ENCODE peak calls at places on chromosomes 13 and 19, in eight cellular contexts. W is heart left ventricle, I is fibroblast of mammary gland, X is WERI-Rb-1, F is fibroblast of lung, T is cardiac muscle cell, J is transverse colon, N is stomach. K is an unnamed sample.

GRCh38 chr13:99425485-99426341 is 75.6 kb upstream of the TM9SF2 start:
- DNase-seq in J (peak), N (peak), T (no peak), I (no peak), F (no peak), W (no peak), X (no peak), K (no peak)

GRCh38 chr19:16366056-16366432 is 41.4 kb downstream of the KLF2 start:
- DNase-seq in T (no peak), X (no peak), F (no peak), W (peak), N (no peak), J (no peak), I (no peak), K (no peak)

GRCh38 chr19:3479177-3479818 is 1.0 kb downstream of the SMIM24 start:
- DNase-seq in I (peak), W (no peak), N (peak), J (peak), X (peak), T (no peak), F (no peak), K (no peak)

GRCh38 chr19:3649888-3650287 is 23.3 kb upstream of the CACTIN start:
- DNase-seq in X (no peak), W (no peak), T (no peak), F (no peak), N (peak), J (no peak), I (no peak), K (no peak)

GRCh38 chr19:46962030-46962570 is 57.5 kb upstream of the NPAS1 start:
- DNase-seq in J (no peak), I (no peak), X (no peak), W (no peak), N (no peak), F (no peak), T (no peak), K (no peak)

GRCh38 chr13:41403983-41404382 is 53.4 kb upstream of the RGCC start:
- DNase-seq in F (no peak), J (no peak), W (no peak), I (no peak), X (no peak), T (no peak), N (no peak), K (no peak)

GRCh38 chr13:112854321-112854720 is 114.7 kb upstream of the MCF2L start:
- DNase-seq in X (no peak), W (no peak), I (no peak), T (no peak), F (no peak), N (no peak), J (no peak), K (no peak)

GRCh38 chr13:80823472-80823871 is 482.5 kb upstream of the SPRY2 start:
- DNase-seq in J (no peak), T (no peak), W (no peak), N (no peak), X (no peak), I (no peak), F (no peak), K (no peak)

GRCh38 chr13:77084755-77085154 is 57.8 kb upstream of the FBXL3 start:
- DNase-seq in I (no peak), X (no peak), F (no peak), W (no peak), T (no peak), N (no peak), J (no peak), K (no peak)

GRCh38 chr13:45063261-45063870 is 56.9 kb upstream of the GTF2F2 start:
- DNase-seq in N (no peak), X (no peak), I (peak), W (no peak), T (peak), J (no peak), F (peak), K (no peak)

GRCh38 chr19:58229255-58229639 is 533 bp downstream of the ZNF544 start:
- DNase-seq in X (peak), I (peak), N (no peak), W (no peak), J (no peak), T (peak), F (peak), K (no peak)

GRCh38 chr13:19158006-19158405 is 23.6 kb downstream of the TUBA3C start:
- DNase-seq in T (no peak), I (no peak), F (no peak), N (no peak), X (no peak), W (no peak), J (no peak), K (no peak)

GRCh38 chr19:51007488-51007887 is 6.1 kb upstream of the KLK8 start:
- DNase-seq in F (no peak), W (no peak), J (no peak), T (no peak), N (no peak), X (no peak), I (no peak), K (no peak)

GRCh38 chr19:3196064-3196932 is 10.6 kb downstream of the NCLN start:
- DNase-seq in X (no peak), N (no peak), I (no peak), F (no peak), W (peak), T (no peak), J (no peak), K (no peak)

DNA sequence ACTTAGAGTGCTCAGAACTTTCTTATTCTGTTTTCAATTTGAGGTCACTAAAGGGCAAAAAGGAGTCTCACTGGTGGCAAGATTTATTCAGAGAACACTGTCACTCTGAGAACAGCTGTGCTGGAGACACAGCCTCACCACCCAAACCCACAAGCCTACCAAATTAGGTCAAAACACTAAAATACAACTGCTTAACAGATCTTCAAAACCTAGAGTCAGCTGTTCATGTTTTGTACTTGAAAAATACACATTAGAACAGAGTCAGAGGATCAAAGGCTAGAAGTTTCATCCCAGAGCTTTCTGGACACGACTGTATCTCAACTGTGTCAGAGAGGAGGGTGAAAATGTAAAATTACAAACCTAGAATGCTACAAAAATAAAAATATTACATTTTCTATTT is 89.3 kb downstream of the MIPEP start:
- DNase-seq in F (no peak), N (no peak), J (no peak), W (no peak), I (peak), T (peak), X (no peak), K (no peak)
- H3K4me3 ChIP-seq in F (no peak), N (no peak), J (no peak), W (no peak), I (no peak), T (no peak), X (no peak), K (no peak)

GRCh38 chr13:50123862-50124535 is 108.8 kb downstream of the KCNRG start:
- DNase-seq in J (peak), F (peak), X (peak), T (peak), N (peak), W (peak), I (peak), K (peak)
- TF ChIP-seq CTCF in J (no peak), F (no peak), X (no peak), T (no peak), N (no peak), W (no peak), I (no peak), K (no peak)

GRCh38 chr19:53466726-53467125 is 807 bp upstream of the ZNF813 start:
- DNase-seq in T (no peak), N (no peak), W (no peak), J (no peak), F (no peak), I (no peak), X (no peak), K (no peak)
- H3K4me3 ChIP-seq in T (peak), N (peak), W (peak), J (peak), F (peak), I (peak), X (peak), K (no peak)

DNA sequence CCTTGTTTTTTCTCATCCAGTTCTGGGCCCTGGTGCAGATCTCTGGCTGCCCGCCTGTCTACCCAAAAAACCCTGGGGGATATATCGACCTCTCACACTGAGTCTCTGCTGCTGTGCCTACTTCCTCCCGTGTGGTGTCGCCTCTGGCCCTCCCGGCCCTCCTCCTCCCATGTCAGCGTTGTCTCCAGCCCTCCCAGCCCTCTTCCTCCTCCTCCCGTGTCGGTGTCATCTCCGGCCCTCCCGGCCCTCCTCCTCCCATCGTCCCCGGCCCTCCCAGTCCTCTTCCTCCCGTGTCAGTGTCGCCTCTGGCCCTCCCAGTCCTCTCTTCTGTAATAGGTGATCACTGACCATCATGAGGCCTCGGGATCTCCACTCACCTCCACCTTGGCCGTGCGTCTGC is 81.8 kb downstream of the GPR12 start:
- DNase-seq in F (no peak), N (no peak), J (no peak), X (no peak), I (no peak), T (no peak), W (no peak), K (no peak)
- TF ChIP-seq CTCF in F (no peak), N (no peak), J (no peak), X (no peak), I (no peak), T (no peak), W (no peak), K (no peak)

GRCh38 chr13:30959678-30960077 is 27.2 kb downstream of the TEX26 start:
- DNase-seq in X (no peak), F (no peak), N (no peak), T (no peak), J (no peak), I (no peak), W (no peak), K (no peak)

DNA sequence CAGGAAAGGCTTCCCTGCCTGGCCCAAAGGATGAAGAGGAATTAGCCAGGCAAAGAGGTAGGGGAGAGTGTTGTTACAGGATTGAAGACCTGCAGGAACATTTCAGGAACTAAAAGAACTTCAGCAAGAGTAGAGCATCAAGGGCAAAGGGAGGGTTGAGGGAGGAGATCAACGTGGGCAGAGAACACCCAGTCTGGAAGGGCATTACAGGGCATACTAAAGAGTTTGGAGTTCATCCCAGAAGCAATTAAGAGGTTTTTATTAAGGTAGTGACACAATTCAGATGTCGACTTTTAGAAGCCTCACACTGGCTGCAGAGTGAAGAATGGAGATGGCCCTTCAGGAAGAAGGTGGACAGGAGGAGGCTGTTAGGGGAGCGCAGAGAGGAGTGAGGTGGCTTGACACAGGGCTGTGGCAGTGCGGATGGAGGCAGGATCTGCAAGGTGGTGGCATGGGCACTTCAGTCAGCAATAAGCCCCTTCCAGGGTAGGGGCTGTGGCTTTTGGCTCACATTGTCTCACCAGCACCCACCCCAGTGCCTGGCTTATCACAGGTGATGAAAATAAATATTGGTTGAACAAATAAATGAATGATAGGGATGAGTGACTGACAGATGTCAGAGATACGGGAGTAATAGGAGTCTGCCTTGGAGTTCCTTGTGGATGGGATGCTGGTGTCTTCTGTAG is 24.9 kb downstream of the TEX26 start:
- DNase-seq in X (no peak), W (no peak), J (no peak), F (no peak), I (no peak), N (no peak), T (no peak), K (no peak)
- H3K4me3 ChIP-seq in X (no peak), W (no peak), J (no peak), F (no peak), I (no peak), N (no peak), T (no peak), K (no peak)

DNA sequence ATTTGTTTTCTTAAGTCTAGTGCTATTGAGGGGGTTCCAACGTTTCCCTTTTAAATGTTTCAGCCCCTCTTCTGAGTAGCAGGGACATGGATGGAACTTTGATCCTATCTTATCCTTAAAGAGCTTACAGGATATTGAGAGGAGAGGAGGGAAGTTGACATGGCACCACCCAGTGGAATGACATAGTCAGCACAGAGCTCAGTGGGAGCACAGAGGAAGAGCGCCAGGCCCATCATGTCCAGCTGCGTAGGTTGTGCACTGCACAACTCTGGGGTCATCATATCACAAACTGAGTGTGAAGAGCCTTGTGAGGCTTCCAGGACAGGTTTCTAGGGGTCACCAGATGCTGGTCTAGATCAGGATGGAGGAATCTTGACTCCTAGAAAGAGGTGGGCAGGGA is 4.6 kb upstream of the CDC42EP5 start:
- DNase-seq in X (no peak), W (no peak), N (no peak), F (no peak), T (no peak), I (no peak), J (no peak), K (no peak)
- TF ChIP-seq CTCF in X (peak), W (no peak), N (no peak), F (no peak), T (no peak), I (peak), J (peak), K (peak)

GRCh38 chr19:49643466-49643865 is 1.5 kb downstream of the SCAF1 start:
- DNase-seq in W (no peak), X (no peak), I (no peak), F (no peak), T (no peak), N (no peak), J (no peak), K (no peak)
- H3K4me3 ChIP-seq in W (no peak), X (no peak), I (peak), F (peak), T (no peak), N (no peak), J (no peak), K (peak)

DNA sequence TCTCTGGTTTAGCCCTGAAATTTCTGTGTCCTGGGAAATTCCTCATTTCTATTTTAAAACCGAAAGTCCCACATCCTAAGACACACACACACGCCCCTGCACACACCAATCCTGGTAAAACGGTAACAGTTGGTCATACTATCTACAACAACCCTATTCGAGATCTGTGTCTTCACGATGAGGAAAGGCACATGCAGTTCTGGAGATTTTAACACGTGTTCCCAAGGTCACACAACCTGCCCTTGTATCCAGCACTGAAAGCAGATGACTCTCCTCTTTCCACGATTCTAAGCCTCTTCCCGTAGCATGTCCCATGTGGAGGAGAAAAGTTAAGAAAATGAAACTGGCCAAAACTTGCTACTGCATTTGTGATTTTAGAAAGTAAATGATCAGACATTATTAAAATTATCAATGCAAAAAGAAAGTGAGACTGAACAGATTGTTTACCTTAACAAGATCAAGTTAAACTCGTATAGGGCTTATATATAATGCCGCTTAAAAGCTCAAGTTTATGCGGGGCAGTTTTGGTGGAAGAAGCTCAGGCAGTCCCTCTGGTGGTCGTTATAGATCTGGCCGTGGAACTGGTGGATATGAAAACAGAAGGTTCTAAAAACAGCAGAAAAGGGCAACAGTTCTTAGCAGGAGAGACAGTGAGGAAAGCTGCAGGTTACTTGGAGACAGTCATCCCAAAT is 32.7 kb downstream of the VSTM1 start:
- DNase-seq in I (peak), X (peak), W (no peak), J (no peak), N (no peak), F (no peak), T (peak), K (no peak)
- TF ChIP-seq CTCF in I (peak), X (peak), W (no peak), J (no peak), N (no peak), F (peak), T (peak), K (peak)

GRCh38 chr13:21077360-21078353 is 16.3 kb upstream of the LATS2 start:
- DNase-seq in J (no peak), W (no peak), F (no peak), T (no peak), I (no peak), N (no peak), X (no peak), K (no peak)

GRCh38 chr13:21078501-21078900 is 17.1 kb upstream of the LATS2 start:
- DNase-seq in I (peak), F (no peak), J (no peak), T (no peak), N (no peak), X (no peak), W (no peak), K (peak)

GRCh38 chr13:21074601-21075302 is 13.4 kb upstream of the LATS2 start:
- DNase-seq in I (peak), X (no peak), N (no peak), T (peak), F (no peak), W (peak), J (no peak), K (no peak)

GRCh38 chr13:21075303-21076264 is 14.2 kb upstream of the LATS2 start:
- DNase-seq in T (peak), J (no peak), X (no peak), N (peak), W (peak), I (peak), F (peak), K (no peak)

DNA sequence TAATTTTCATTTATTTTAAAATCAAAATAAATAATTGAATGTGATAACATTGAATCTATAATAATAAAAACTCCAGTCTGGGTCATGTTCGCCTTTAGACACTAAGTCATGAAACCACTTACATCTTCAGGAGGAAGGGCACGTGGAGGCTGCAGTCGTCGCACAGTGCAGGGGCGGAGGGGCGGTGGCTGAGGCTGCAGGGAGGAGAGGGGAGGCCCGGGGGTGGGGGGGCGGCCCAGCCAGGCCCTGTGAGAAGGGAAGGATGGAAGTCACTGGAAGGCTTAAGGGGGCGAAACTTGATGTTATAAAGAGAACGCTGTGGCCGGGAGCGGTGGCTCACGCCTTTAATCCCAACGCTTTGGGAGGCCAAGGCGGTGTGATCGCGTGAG is 14.9 kb upstream of the LATS2 start:
- DNase-seq in N (no peak), F (no peak), T (no peak), W (no peak), I (peak), J (no peak), X (no peak), K (no peak)
- H3K4me3 ChIP-seq in N (peak), F (no peak), T (no peak), W (peak), I (no peak), J (peak), X (no peak), K (no peak)

K was measured in HFF-Myc.